ENCODE peak calls at places on chromosomes 6 and 20, in four cellular contexts. X, K, P and Q are unnamed samples.

GRCh38 chr6:159163901-159164370 is 5.3 kb upstream of the FNDC1 start:
- DNase-seq in X (no peak), K (no peak), P (no peak), Q (no peak)

GRCh38 chr20:19462491-19462890 is 250.0 kb downstream of the SLC24A3 start:
- DNase-seq in X (no peak), K (no peak), P (no peak), Q (no peak)

GRCh38 chr6:35069262-35069661 is 71.9 kb downstream of the TCP11 start:
- DNase-seq in X (no peak), K (no peak), P (no peak), Q (no peak)

GRCh38 chr20:25744261-25744660 is 47.6 kb upstream of the ZNF337 start:
- DNase-seq in X (no peak), K (no peak), P (no peak), Q (no peak)

GRCh38 chr6:108541843-108542795 is 18.6 kb upstream of the FOXO3 start:
- DNase-seq in X (peak), K (peak), P (peak), Q (no peak)

GRCh38 chr6:148658701-148659100 is 88.1 kb upstream of the UST start:
- DNase-seq in X (no peak), K (no peak), P (no peak), Q (no peak)

GRCh38 chr20:57252559-57253162 is 13.8 kb downstream of the BMP7 start:
- DNase-seq in X (no peak), K (no peak), P (no peak), Q (no peak)

GRCh38 chr20:62451156-62451767 is 23.9 kb upstream of the RBBP8NL start:
- DNase-seq in X (no peak), K (no peak), P (no peak), Q (no peak)

GRCh38 chr6:122652431-122652830 is 42.2 kb downstream of the PKIB start:
- DNase-seq in X (peak), K (peak), P (no peak), Q (no peak)

GRCh38 chr6:37478827-37479226 is 20.9 kb downstream of the CCDC167 start:
- DNase-seq in X (no peak), K (no peak), P (no peak), Q (no peak)

GRCh38 chr20:50396623-50397022 is 113.6 kb upstream of the PTPN1 start:
- DNase-seq in X (no peak), K (no peak), P (no peak), Q (no peak)

GRCh38 chr6:168414696-168415095 is 26.3 kb upstream of the SMOC2 start:
- DNase-seq in X (no peak), K (no peak), P (no peak), Q (no peak)

GRCh38 chr20:14117768-14118167 is 122.5 kb downstream of the MACROD2 start:
- DNase-seq in X (no peak), K (no peak), P (no peak), Q (no peak)

GRCh38 chr6:44217332-44218143 is 812 bp downstream of the MYMX start:
- DNase-seq in X (no peak), K (no peak), P (no peak), Q (no peak)

GRCh38 chr20:17786221-17786718 is 86.5 kb downstream of the BANF2 start:
- DNase-seq in X (no peak), K (no peak), P (no peak), Q (no peak)

GRCh38 chr6:14798996-14799588 is 446.8 kb upstream of the JARID2 start:
- DNase-seq in X (no peak), K (no peak), P (no peak), Q (no peak)

GRCh38 chr6:14795451-14795850 is 450.4 kb upstream of the JARID2 start:
- DNase-seq in X (no peak), K (no peak), P (no peak), Q (no peak)

GRCh38 chr6:14798594-14798982 is 447.3 kb upstream of the JARID2 start:
- DNase-seq in X (no peak), K (no peak), P (no peak), Q (no peak)

GRCh38 chr6:14797875-14798593 is 447.8 kb upstream of the JARID2 start:
- DNase-seq in X (no peak), K (no peak), P (no peak), Q (no peak)

GRCh38 chr6:14796974-14797762 is 448.7 kb upstream of the JARID2 start:
- DNase-seq in X (no peak), K (no peak), P (no peak), Q (no peak)
- TF ChIP-seq POLR2AphosphoS2 in X (no peak), K (no peak), P (no peak), Q (no peak)

GRCh38 chr20:9769954-9770353 is 68.9 kb downstream of the PAK5 start:
- DNase-seq in X (no peak), K (no peak), P (no peak), Q (no peak)
- TF ChIP-seq POLR2AphosphoS2 in X (no peak), K (no peak), P (no peak), Q (no peak)

DNA sequence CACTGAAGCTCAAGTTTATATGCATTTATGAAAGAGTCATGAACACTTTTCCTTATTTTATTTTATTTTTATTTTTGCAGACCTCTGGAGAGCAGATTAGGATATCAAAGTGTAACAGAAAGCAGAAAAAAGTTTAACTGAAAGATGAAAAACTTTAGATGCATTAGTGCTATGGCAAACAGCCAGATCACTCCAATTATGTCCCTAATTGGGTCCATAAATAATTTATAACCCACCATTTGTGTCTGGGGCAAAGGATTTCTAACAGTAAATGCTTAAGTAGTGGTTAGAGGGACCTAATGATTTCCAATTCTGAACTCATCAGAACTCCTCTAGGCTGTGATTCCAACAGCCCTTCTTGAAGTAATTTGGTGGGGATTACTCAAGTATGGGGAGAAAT is 93.7 kb upstream of the PROKR2 start:
- DNase-seq in X (no peak), K (no peak), P (no peak), Q (no peak)
- TF ChIP-seq POLR2AphosphoS2 in X (no peak), K (no peak), P (no peak), Q (no peak)

GRCh38 chr6:819122-819521 is 126.2 kb upstream of the EXOC2 start:
- DNase-seq in X (no peak), K (peak), P (no peak), Q (no peak)

GRCh38 chr6:815348-815738 is 122.4 kb upstream of the EXOC2 start:
- DNase-seq in X (no peak), K (peak), P (peak), Q (no peak)

GRCh38 chr6:818191-818590 is 125.3 kb upstream of the EXOC2 start:
- DNase-seq in X (no peak), K (no peak), P (no peak), Q (no peak)

GRCh38 chr6:814378-815347 is 121.7 kb upstream of the EXOC2 start:
- DNase-seq in X (no peak), K (no peak), P (no peak), Q (no peak)

DNA sequence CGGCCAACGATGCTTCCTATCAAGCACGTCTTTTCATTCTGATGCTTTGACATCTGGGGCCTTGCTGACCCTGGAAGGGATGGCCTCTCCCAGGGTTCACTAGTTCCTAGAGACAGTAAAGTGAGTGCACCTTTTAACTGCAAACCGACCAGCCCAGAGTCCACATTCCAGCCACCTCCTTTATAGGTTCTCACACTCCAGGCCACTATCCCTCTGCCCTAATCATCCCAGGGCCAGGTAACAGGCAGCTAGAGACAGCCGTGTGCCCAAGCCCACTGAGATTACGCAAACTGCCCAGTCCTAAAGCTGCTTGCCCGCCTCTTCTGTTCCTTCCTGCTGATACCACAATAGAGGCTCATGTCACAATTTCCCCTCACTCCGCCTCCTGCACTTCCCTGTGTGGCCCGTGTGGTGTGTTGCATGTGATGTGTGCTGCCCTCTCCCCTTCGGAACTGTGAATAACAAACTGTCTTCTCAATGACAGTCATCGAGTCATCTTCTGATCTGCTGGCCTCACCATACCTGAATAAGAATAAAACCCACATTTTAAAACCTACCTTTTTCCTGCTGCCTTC is 123.7 kb upstream of the EXOC2 start:
- DNase-seq in X (no peak), K (peak), P (no peak), Q (no peak)
- TF ChIP-seq POLR2AphosphoS2 in X (no peak), K (no peak), P (no peak), Q (no peak)

GRCh38 chr6:87572860-87573259 is 16.9 kb downstream of the RARS2 start:
- DNase-seq in X (no peak), K (no peak), P (no peak), Q (no peak)

GRCh38 chr6:87573307-87574024 is 16.3 kb downstream of the RARS2 start:
- DNase-seq in X (no peak), K (peak), P (no peak), Q (no peak)

GRCh38 chr6:87572031-87572430 is 17.8 kb downstream of the RARS2 start:
- DNase-seq in X (no peak), K (no peak), P (no peak), Q (no peak)

GRCh38 chr6:87575423-87575822 is 14.4 kb downstream of the RARS2 start:
- DNase-seq in X (no peak), K (no peak), P (no peak), Q (no peak)

DNA sequence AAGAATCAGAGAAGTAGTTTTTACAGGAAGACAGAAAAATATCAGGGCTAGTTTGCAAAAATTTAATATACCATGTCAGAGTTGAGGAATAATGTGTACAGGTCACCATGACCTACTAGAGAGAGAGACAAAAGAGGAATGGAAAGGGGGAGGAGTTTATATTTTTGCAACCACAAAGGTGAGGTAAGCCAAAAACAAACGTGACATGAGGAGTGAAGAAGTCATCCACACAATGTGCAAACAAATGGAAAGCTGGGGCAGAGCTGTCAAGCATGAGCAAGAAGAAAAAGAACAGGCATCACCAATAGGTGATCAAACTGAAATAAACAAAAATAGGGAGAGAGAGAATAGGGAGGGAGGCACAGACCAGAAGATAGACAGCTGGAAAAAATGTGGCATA is 15.6 kb downstream of the RARS2 start:
- DNase-seq in X (no peak), K (peak), P (no peak), Q (no peak)
- TF ChIP-seq POLR2AphosphoS2 in X (no peak), K (no peak), P (no peak), Q (no peak)

DNA sequence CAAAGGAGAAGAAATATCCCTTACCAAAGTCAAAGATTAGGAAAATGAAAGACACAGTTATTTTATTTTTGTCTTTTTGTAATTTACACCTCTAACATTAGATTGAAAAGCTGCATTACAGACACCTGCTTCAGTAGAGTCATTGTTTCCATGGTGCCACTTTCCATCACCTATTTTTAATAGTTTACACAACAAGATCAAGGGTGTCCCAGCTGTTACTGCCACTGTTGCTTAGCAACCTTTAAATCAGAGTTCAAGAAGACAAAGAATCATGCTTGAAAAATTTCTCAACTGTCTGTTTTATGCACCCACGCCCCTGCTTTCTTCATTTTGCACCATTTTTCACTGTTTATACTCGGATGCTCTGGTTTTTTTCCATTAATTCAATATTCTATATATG is 668.2 kb upstream of the GJE1 start:
- DNase-seq in X (peak), K (no peak), P (no peak), Q (no peak)
- TF ChIP-seq POLR2AphosphoS2 in X (no peak), K (no peak), P (no peak), Q (no peak)

GRCh38 chr6:106874481-106874880 is 100.0 kb downstream of the CD24 start:
- DNase-seq in X (no peak), K (no peak), P (no peak), Q (no peak)

GRCh38 chr6:106869203-106869602 is 105.3 kb downstream of the CD24 start:
- DNase-seq in X (no peak), K (no peak), P (no peak), Q (no peak)

GRCh38 chr6:106870069-106870468 is 104.5 kb downstream of the CD24 start:
- DNase-seq in X (peak), K (peak), P (no peak), Q (no peak)

GRCh38 chr6:106872044-106872443 is 102.5 kb downstream of the CD24 start:
- DNase-seq in X (no peak), K (no peak), P (no peak), Q (no peak)

DNA sequence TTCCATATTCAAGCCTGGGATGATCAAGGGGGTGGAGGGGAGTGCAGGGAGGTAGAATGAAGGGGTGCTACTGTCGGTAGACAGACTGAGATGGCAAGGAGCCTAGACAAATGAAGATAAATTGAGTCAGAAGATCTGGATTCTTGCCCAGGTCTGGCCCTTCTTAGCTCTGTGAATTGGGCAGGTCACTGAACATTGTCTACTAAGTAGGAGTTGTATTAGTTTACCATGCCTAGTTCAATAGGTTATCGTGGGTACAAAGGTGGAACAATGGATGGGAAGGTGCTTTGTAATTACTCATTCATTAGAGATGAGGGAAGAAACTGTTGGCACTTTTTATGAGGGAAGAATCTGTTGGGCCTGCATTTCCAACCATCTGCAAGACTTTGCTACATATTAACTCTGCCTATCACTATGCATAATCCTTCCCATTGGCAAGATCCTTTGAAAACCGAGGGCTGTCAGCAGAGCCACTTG is 103.7 kb downstream of the CD24 start:
- DNase-seq in X (peak), K (no peak), P (no peak), Q (no peak)
- TF ChIP-seq POLR2AphosphoS2 in X (no peak), K (no peak), P (no peak), Q (no peak)